ENCODE peak calls at places on chromosomes 3 and 15, in five cellular contexts. X, G, H, P and L are unnamed samples.
A peak's percentile ranks its signal among the peaks of the same experiment; 100 is the strongest.

GRCh38 chr15:63922551-63923315 is 89.0 kb upstream of the HERC1 start:
- DNase-seq in G (no peak), P (no peak), X (no peak), H (no peak), L (no peak)

GRCh38 chr3:123256256-123256655 is 54.5 kb downstream of the SEC22A start:
- DNase-seq in X (no peak), G (no peak), P (no peak), H (no peak), L (no peak)

GRCh38 chr3:114809668-114810413 is 337.2 kb downstream of the ZBTB20 start:
- DNase-seq in H (no peak), P (no peak), X (no peak), G (peak; percentile 14), L (no peak)

GRCh38 chr15:32042269-32042996 is 12.1 kb downstream of the CHRNA7 start:
- DNase-seq in X (no peak), H (no peak), P (no peak), G (no peak), L (no peak)

GRCh38 chr3:70261283-70261682 is 51.2 kb downstream of the MDFIC2 start:
- DNase-seq in G (no peak), P (no peak), H (no peak), X (no peak), L (no peak)

GRCh38 chr3:72571638-72572114 is 276.6 kb downstream of the SHQ1 start:
- DNase-seq in H (no peak), G (no peak), P (no peak), X (no peak), L (no peak)

GRCh38 chr3:10956991-10957390 is 35.6 kb upstream of the SLC6A1 start:
- DNase-seq in H (peak; percentile 31), X (no peak), G (no peak), P (peak; percentile 39), L (no peak)

GRCh38 chr15:99956022-99956775 is 223.0 kb upstream of the LYSMD4 start:
- DNase-seq in P (no peak), X (no peak), H (peak; percentile 16), G (no peak), L (no peak)

GRCh38 chr3:126440709-126440995 is 35.0 kb downstream of the ZXDC start:
- DNase-seq in H (no peak), X (no peak), G (no peak), P (no peak), L (no peak)

GRCh38 chr3:189954733-189955665 is 165.7 kb downstream of the P3H2 start:
- DNase-seq in P (no peak), G (no peak), H (no peak), X (no peak), L (no peak)

GRCh38 chr3:50738252-50738598 is 63.5 kb downstream of the DOCK3 start:
- DNase-seq in X (no peak), H (no peak), P (no peak), G (no peak), L (no peak)

GRCh38 chr3:115165266-115165665 is 18.2 kb upstream of the ZBTB20 start:
- DNase-seq in G (no peak), P (no peak), H (no peak), X (no peak), L (no peak)

GRCh38 chr15:77659350-77660321 is 26.9 kb upstream of the LINGO1 start:
- DNase-seq in X (no peak), H (peak; percentile 36), P (peak; percentile 35), G (peak; percentile 70), L (peak; percentile 4)

GRCh38 chr15:64934023-64934422 is 22.3 kb downstream of the ANKDD1A start:
- DNase-seq in H (no peak), P (no peak), G (no peak), X (no peak), L (no peak)